ENCODE peak calls at places on chromosome 12, in four cellular contexts. K is brain microvascular endothelial cell; S is T-helper 22 cell; X is naive thymus-derived CD4-positive, alpha-beta T cell. J is an unnamed sample.
A peak's percentile ranks its signal among the peaks of the same experiment; 100 is the strongest.

GRCh38 chr12:83826112-83826511 is 1086.5 kb downstream of the SLC6A15 start:
- DNase-seq in K (peak; percentile 52), S (no peak), X (no peak), J (no peak)

GRCh38 chr12:47551426-47551851 is 154.4 kb downstream of the RPAP3 start:
- DNase-seq in K (no peak), S (no peak), X (no peak), J (no peak)

GRCh38 chr12:11555743-11556625 is 93.5 kb upstream of the ETV6 start:
- DNase-seq in K (no peak), S (peak; percentile 3), X (peak; percentile 71), J (no peak)

GRCh38 chr12:92020983-92021664 is 124.5 kb downstream of the BTG1 start:
- DNase-seq in K (no peak), S (no peak), X (no peak), J (no peak)

GRCh38 chr12:102806110-102806509 is 110.9 kb downstream of the PAH start:
- DNase-seq in K (no peak), S (no peak), X (no peak), J (no peak)

GRCh38 chr12:108972226-108972757 is 48.6 kb downstream of the SVOP start:
- DNase-seq in K (no peak), S (no peak), X (no peak), J (no peak)

GRCh38 chr12:89756638-89757321 is 48.1 kb upstream of the ATP2B1 start:
- DNase-seq in K (peak; percentile 94), S (no peak), X (peak; percentile 11), J (peak; percentile 98)

GRCh38 chr12:100962086-100962712 is 167.6 kb downstream of the ANO4 start:
- DNase-seq in K (no peak), S (no peak), X (no peak), J (no peak)

GRCh38 chr12:106369624-106370346 is 12.2 kb downstream of the POLR3B start:
- DNase-seq in K (peak; percentile 62), S (no peak), X (no peak), J (peak; percentile 56)

GRCh38 chr12:131491887-131492490 is 218.9 kb upstream of the SFSWAP start:
- DNase-seq in K (no peak), S (no peak), X (no peak), J (no peak)

GRCh38 chr12:111761099-111761498 is 5.6 kb upstream of the ALDH2 start:
- DNase-seq in K (no peak), S (no peak), X (no peak), J (no peak)

GRCh38 chr12:38961044-38961443 is 55.7 kb upstream of the CPNE8 start:
- DNase-seq in K (no peak), S (no peak), X (no peak), J (no peak)

GRCh38 chr12:89540586-89540985 is 14.7 kb upstream of the POC1B start:
- DNase-seq in K (no peak), S (no peak), X (no peak), J (no peak)